ENCODE peak calls at places on chromosome X, in nine cellular contexts. H, P, D, G, A, V, Z, M and T are unnamed samples.

GRCh38 chrX:39895228-39896110 is 202.3 kb downstream of the BCOR start:
- DNase-seq in H (no peak), P (no peak), D (no peak), G (no peak), A (no peak), V (no peak), Z (no peak), M (no peak), T (no peak)

GRCh38 chrX:120761810-120762209 is 113.9 kb downstream of the CT47B1 start:
- DNase-seq in H (no peak), P (peak; percentile 15), D (no peak), G (no peak), A (no peak), V (no peak), Z (no peak), M (no peak), T (no peak)

GRCh38 chrX:63128509-63128908 is 222.6 kb downstream of the SPIN4 start:
- DNase-seq in H (no peak), P (peak; percentile 17), D (no peak), G (no peak), A (no peak), V (no peak), Z (no peak), M (peak; percentile 0), T (no peak)

GRCh38 chrX:41596586-41596985 is 92.2 kb upstream of the GPR34 start:
- DNase-seq in H (no peak), P (peak; percentile 36), D (no peak), G (no peak), A (no peak), V (no peak), Z (no peak), M (no peak), T (no peak)

GRCh38 chrX:29690061-29690460 is 525.3 kb upstream of the MAGEB2 start:
- DNase-seq in H (no peak), P (peak; percentile 32), D (no peak), G (no peak), A (no peak), V (no peak), Z (no peak), M (no peak), T (no peak)

GRCh38 chrX:32562261-32562660 is 649.1 kb downstream of the DMD start:
- DNase-seq in H (no peak), P (no peak), D (no peak), G (no peak), A (no peak), V (no peak), Z (no peak), M (no peak), T (no peak)

GRCh38 chrX:32483534-32484136 is 727.7 kb downstream of the DMD start:
- DNase-seq in H (peak; percentile 47), P (no peak), D (no peak), G (no peak), A (no peak), V (no peak), Z (no peak), M (no peak), T (no peak)

GRCh38 chrX:104750146-104750699 is 184.2 kb downstream of the IL1RAPL2 start:
- DNase-seq in H (no peak), P (no peak), D (no peak), G (no peak), A (no peak), V (no peak), Z (no peak), M (no peak), T (no peak)

GRCh38 chrX:48683411-48683982 is at the start of gene WAS:
- DNase-seq in H (no peak), P (no peak), D (no peak), G (peak; percentile 51), A (no peak), V (no peak), Z (no peak), M (peak; percentile 21), T (no peak)

GRCh38 chrX:112147206-112147605 is 64.6 kb upstream of the TRPC5 start:
- DNase-seq in H (peak; percentile 63), P (no peak), D (no peak), G (no peak), A (no peak), V (no peak), Z (peak; percentile 50), M (no peak), T (no peak)

GRCh38 chrX:103100484-103100883 is 7.5 kb upstream of the NXF3 start:
- DNase-seq in H (no peak), P (no peak), D (no peak), G (no peak), A (no peak), V (no peak), Z (no peak), M (no peak), T (no peak)
- H3K27ac ChIP-seq in H (no peak overlapping the region), P (no peak overlapping the region), D (no peak overlapping the region), G (no peak overlapping the region), A (no peak overlapping the region), V (no peak overlapping the region), Z (no peak overlapping the region), M (no peak overlapping the region), T (no peak overlapping the region)

DNA sequence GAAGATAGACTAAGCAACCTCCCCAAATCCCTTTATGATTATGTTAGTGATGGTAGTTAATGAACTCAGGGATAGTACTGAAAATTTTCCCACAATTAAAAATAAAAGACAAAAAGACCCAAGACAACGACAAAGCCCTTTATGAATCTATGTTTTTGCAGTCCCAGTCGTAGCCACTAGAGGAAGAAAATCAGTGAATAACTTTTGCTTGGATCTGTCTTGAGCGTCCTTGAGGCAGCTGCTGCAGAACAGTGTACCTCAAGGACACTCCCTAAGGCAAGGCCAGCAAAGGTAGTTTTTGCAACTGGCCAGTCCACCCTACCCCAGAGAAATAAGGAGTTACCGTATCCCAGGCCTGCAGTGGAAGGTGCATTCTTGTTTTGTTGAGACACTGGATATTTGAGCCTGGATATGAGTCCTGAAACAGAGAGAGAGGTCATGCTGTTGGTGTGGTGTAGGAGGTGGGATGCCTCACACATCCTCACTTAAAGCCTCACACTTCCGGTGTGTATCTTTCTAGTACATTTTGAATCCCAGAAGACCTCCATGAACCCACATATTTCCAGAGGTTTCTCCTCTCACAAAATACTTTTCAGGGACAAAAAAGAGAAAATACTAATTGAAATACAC is 8.7 kb upstream of the TIMM8A start:
- DNase-seq in H (peak; percentile 3), P (peak; percentile 12), D (no peak), G (no peak), A (no peak), V (no peak), Z (no peak), M (no peak), T (no peak)
- TF ChIP-seq CTCF in H (peak; percentile 38), P (peak; percentile 44), D (no peak), G (no peak), A (no peak), V (no peak), Z (peak; percentile 46), M (no peak), T (no peak)

DNA sequence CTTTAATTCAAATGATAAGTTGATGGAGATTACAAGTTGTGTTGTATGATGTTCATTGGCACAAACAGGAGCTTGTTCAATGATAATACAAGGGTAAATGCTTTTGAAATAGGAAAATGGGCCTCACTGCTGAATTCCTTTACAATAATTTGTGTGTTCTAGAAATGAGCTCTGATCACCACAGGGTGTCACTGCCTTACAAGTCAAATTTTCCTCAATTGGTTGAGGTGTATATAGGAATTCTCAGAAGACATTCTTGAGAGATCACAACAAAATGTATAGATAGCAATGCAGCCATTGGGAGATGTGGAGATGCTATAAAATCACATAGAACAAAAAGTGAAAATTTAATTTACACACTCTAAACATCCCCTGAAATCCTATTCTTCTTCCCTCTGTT is 49.6 kb downstream of the KLF8 start:
- DNase-seq in H (peak; percentile 7), P (no peak), D (no peak), G (no peak), A (no peak), V (no peak), Z (no peak), M (no peak), T (no peak)
- H3K27me3 ChIP-seq in H (no peaks in the 10 kb centered on the region), P (no peaks in the 10 kb centered on the region), D (peaks cover 6% of the 10 kb centered on the region), G (no peaks in the 10 kb centered on the region), A (no peaks in the 10 kb centered on the region), V (no peaks in the 10 kb centered on the region), Z (no peaks in the 10 kb centered on the region), M (no peaks in the 10 kb centered on the region), T (no peaks in the 10 kb centered on the region)

DNA sequence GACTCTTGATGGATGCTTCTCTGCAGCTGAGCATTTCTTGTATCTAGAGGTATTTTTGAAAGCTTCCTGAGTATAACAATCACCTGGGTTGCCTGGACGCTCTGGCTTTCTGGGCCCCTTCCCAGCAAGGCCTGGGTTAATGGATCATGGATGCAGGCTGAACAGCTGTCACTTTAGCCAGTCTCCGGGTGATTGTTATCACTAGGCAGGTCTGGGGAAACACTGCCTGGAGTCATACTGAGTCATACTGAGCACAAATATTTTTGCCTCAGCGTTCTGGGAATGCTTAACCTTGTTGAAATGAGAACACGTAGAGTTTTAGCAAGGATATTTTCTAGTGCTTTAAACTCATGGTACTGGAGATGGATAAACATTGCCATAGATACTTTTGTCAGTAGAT is 102.6 kb downstream of the PHEX start:
- DNase-seq in H (no peak), P (peak; percentile 70), D (no peak), G (no peak), A (no peak), V (no peak), Z (no peak), M (no peak), T (no peak)
- H3K27ac ChIP-seq in H (no peak overlapping the region), P (peak overlapping the region; percentile 82), D (no peak overlapping the region), G (no peak overlapping the region), A (peak overlapping the region; percentile 68), V (peak overlapping the region; percentile 61), Z (no peak overlapping the region), M (no peak overlapping the region), T (peak overlapping the region; percentile 48)

GRCh38 chrX:101390664-101391525 is at the start of gene RPL36A:
- DNase-seq in H (peak; percentile 93), P (peak; percentile 84), D (peak; percentile 68), G (peak; percentile 82), A (peak; percentile 84), V (peak; percentile 33), Z (peak; percentile 91), M (peak; percentile 75), T (peak; percentile 90)
- TF ChIP-seq CTCF in H (peak; percentile 63), P (peak; percentile 86), D (peak; percentile 71), G (peak; percentile 54), A (peak; percentile 80), V (peak; percentile 53), Z (peak; percentile 72), M (peak; percentile 72), T (peak; percentile 63)